ENCODE peak calls at places on chromosomes 1 and 21, in seven cellular contexts. One of them, this sample, is unnamed.

GRCh38 chr1:201552941-201553341 is 14.0 kb downstream of the NAV1 start:
- DNase-seq in colonic mucosa: no peak
- DNase-seq in left ventricle myocardium inferior: no peak
- DNase-seq in GM23338: no peak
- DNase-seq in right cardiac atrium: no peak
- DNase-seq in spleen: no peak
- DNase-seq in stomach: no peak
- DNase-seq in this sample: no peak

GRCh38 chr1:116754203-116754977 is at the start of gene CD2:
- DNase-seq in colonic mucosa: no peak
- DNase-seq in left ventricle myocardium inferior: no peak
- DNase-seq in GM23338: no peak
- DNase-seq in right cardiac atrium: no peak
- DNase-seq in spleen: no peak
- DNase-seq in stomach: peak; percentile 39
- DNase-seq in this sample: no peak

GRCh38 chr1:203564024-203564423 is 62.6 kb upstream of the ATP2B4 start:
- DNase-seq in colonic mucosa: no peak
- DNase-seq in left ventricle myocardium inferior: no peak
- DNase-seq in GM23338: no peak
- DNase-seq in right cardiac atrium: no peak
- DNase-seq in spleen: no peak
- DNase-seq in stomach: no peak
- DNase-seq in this sample: no peak

GRCh38 chr1:64743954-64744491 is 852 bp upstream of the RAVER2 start:
- DNase-seq in colonic mucosa: peak; percentile 29
- DNase-seq in left ventricle myocardium inferior: no peak
- DNase-seq in GM23338: no peak
- DNase-seq in right cardiac atrium: no peak
- DNase-seq in spleen: no peak
- DNase-seq in stomach: no peak
- DNase-seq in this sample: peak; percentile 19

GRCh38 chr1:25779387-25779786 is 20.6 kb upstream of the SELENON start:
- DNase-seq in colonic mucosa: no peak
- DNase-seq in left ventricle myocardium inferior: no peak
- DNase-seq in GM23338: no peak
- DNase-seq in right cardiac atrium: peak; percentile 0
- DNase-seq in spleen: no peak
- DNase-seq in stomach: no peak
- DNase-seq in this sample: no peak

GRCh38 chr1:229980009-229980408 is 87.0 kb upstream of the GALNT2 start:
- DNase-seq in colonic mucosa: no peak
- DNase-seq in left ventricle myocardium inferior: no peak
- DNase-seq in GM23338: no peak
- DNase-seq in right cardiac atrium: no peak
- DNase-seq in spleen: no peak
- DNase-seq in stomach: no peak
- DNase-seq in this sample: no peak

GRCh38 chr1:236095705-236096500 is 31.0 kb upstream of the NID1 start:
- DNase-seq in colonic mucosa: no peak
- DNase-seq in left ventricle myocardium inferior: no peak
- DNase-seq in GM23338: no peak
- DNase-seq in right cardiac atrium: no peak
- DNase-seq in spleen: no peak
- DNase-seq in stomach: no peak
- DNase-seq in this sample: no peak

GRCh38 chr1:179126338-179127060 is 44.6 kb downstream of the TOR3A start:
- DNase-seq in colonic mucosa: no peak
- DNase-seq in left ventricle myocardium inferior: no peak
- DNase-seq in GM23338: no peak
- DNase-seq in right cardiac atrium: no peak
- DNase-seq in spleen: no peak
- DNase-seq in stomach: peak; percentile 63
- DNase-seq in this sample: no peak

GRCh38 chr1:216346521-216346920 is 76.7 kb downstream of the USH2A start:
- DNase-seq in colonic mucosa: no peak
- DNase-seq in left ventricle myocardium inferior: no peak
- DNase-seq in GM23338: no peak
- DNase-seq in right cardiac atrium: no peak
- DNase-seq in spleen: no peak
- DNase-seq in stomach: no peak
- DNase-seq in this sample: no peak

GRCh38 chr1:174242856-174243255 is 83.5 kb downstream of the RABGAP1L start:
- DNase-seq in colonic mucosa: no peak
- DNase-seq in left ventricle myocardium inferior: no peak
- DNase-seq in GM23338: no peak
- DNase-seq in right cardiac atrium: no peak
- DNase-seq in spleen: no peak
- DNase-seq in stomach: no peak
- DNase-seq in this sample: no peak

GRCh38 chr1:91278754-91279153 is 125.9 kb downstream of the HFM1 start:
- DNase-seq in colonic mucosa: no peak
- DNase-seq in left ventricle myocardium inferior: no peak
- DNase-seq in GM23338: peak; percentile 67
- DNase-seq in right cardiac atrium: no peak
- DNase-seq in spleen: no peak
- DNase-seq in stomach: no peak
- DNase-seq in this sample: no peak

GRCh38 chr21:40685121-40685630 is 161.8 kb downstream of the DSCAM start:
- DNase-seq in colonic mucosa: no peak
- DNase-seq in left ventricle myocardium inferior: peak; percentile 27
- DNase-seq in GM23338: no peak
- DNase-seq in right cardiac atrium: no peak
- DNase-seq in spleen: no peak
- DNase-seq in stomach: no peak
- DNase-seq in this sample: no peak

GRCh38 chr1:226530591-226530990 is 18.0 kb upstream of the STUM start:
- DNase-seq in colonic mucosa: no peak
- DNase-seq in left ventricle myocardium inferior: no peak
- DNase-seq in GM23338: no peak
- DNase-seq in right cardiac atrium: no peak
- DNase-seq in spleen: no peak
- DNase-seq in stomach: no peak
- DNase-seq in this sample: no peak

GRCh38 chr1:69794831-69795230 is 227.1 kb downstream of the LRRC7 start:
- DNase-seq in colonic mucosa: no peak
- DNase-seq in left ventricle myocardium inferior: no peak
- DNase-seq in GM23338: no peak
- DNase-seq in right cardiac atrium: peak; percentile 11
- DNase-seq in spleen: no peak
- DNase-seq in stomach: no peak
- DNase-seq in this sample: no peak

GRCh38 chr1:187001198-187001904 is 172.6 kb downstream of the PLA2G4A start:
- DNase-seq in colonic mucosa: no peak
- DNase-seq in left ventricle myocardium inferior: no peak
- DNase-seq in GM23338: no peak
- DNase-seq in right cardiac atrium: no peak
- DNase-seq in spleen: no peak
- DNase-seq in stomach: no peak
- DNase-seq in this sample: no peak

GRCh38 chr1:114092118-114092517 is 61.6 kb downstream of the SYT6 start:
- DNase-seq in colonic mucosa: no peak
- DNase-seq in left ventricle myocardium inferior: no peak
- DNase-seq in GM23338: no peak
- DNase-seq in right cardiac atrium: no peak
- DNase-seq in spleen: no peak
- DNase-seq in stomach: no peak
- DNase-seq in this sample: no peak

GRCh38 chr1:63615809-63616420 is 22.7 kb downstream of the PGM1 start:
- DNase-seq in colonic mucosa: peak; percentile 79
- DNase-seq in left ventricle myocardium inferior: no peak
- DNase-seq in GM23338: peak; percentile 86
- DNase-seq in right cardiac atrium: no peak
- DNase-seq in spleen: no peak
- DNase-seq in stomach: peak; percentile 65
- DNase-seq in this sample: no peak

GRCh38 chr1:2193514-2194251 is 889 bp downstream of the FAAP20 start:
- DNase-seq in colonic mucosa: no peak
- DNase-seq in left ventricle myocardium inferior: no peak
- DNase-seq in GM23338: peak; percentile 51
- DNase-seq in right cardiac atrium: no peak
- DNase-seq in spleen: peak; percentile 87
- DNase-seq in stomach: no peak
- DNase-seq in this sample: no peak

GRCh38 chr1:225999912-226000337 is 782 bp upstream of the SDE2 start:
- DNase-seq in colonic mucosa: no peak
- DNase-seq in left ventricle myocardium inferior: no peak
- DNase-seq in GM23338: no peak
- DNase-seq in right cardiac atrium: no peak
- DNase-seq in spleen: no peak
- DNase-seq in stomach: no peak
- DNase-seq in this sample: no peak

GRCh38 chr1:175080030-175080429 is 12.4 kb downstream of the TNN start:
- DNase-seq in colonic mucosa: no peak
- DNase-seq in left ventricle myocardium inferior: no peak
- DNase-seq in GM23338: no peak
- DNase-seq in right cardiac atrium: no peak
- DNase-seq in spleen: no peak
- DNase-seq in stomach: no peak
- DNase-seq in this sample: no peak

GRCh38 chr1:92485374-92486250 is 1.1 kb downstream of the GFI1 start:
- DNase-seq in colonic mucosa: peak; percentile 70
- DNase-seq in left ventricle myocardium inferior: peak; percentile 34
- DNase-seq in GM23338: peak; percentile 84
- DNase-seq in right cardiac atrium: peak; percentile 59
- DNase-seq in spleen: peak; percentile 96
- DNase-seq in stomach: peak; percentile 69
- DNase-seq in this sample: no peak

GRCh38 chr1:234238060-234238459 is 135.2 kb upstream of the COA6 start:
- DNase-seq in colonic mucosa: no peak
- DNase-seq in left ventricle myocardium inferior: no peak
- DNase-seq in GM23338: no peak
- DNase-seq in right cardiac atrium: no peak
- DNase-seq in spleen: no peak
- DNase-seq in stomach: no peak
- DNase-seq in this sample: no peak

GRCh38 chr1:78911956-78912880 is 94.3 kb downstream of the ADGRL4 start:
- DNase-seq in colonic mucosa: no peak
- DNase-seq in left ventricle myocardium inferior: no peak
- DNase-seq in GM23338: no peak
- DNase-seq in right cardiac atrium: no peak
- DNase-seq in spleen: no peak
- DNase-seq in stomach: no peak
- DNase-seq in this sample: no peak

GRCh38 chr1:18385239-18385790 is 95.4 kb upstream of the KLHDC7A start:
- DNase-seq in colonic mucosa: peak; percentile 18
- DNase-seq in left ventricle myocardium inferior: peak; percentile 29
- DNase-seq in GM23338: peak; percentile 58
- DNase-seq in right cardiac atrium: peak; percentile 65
- DNase-seq in spleen: no peak
- DNase-seq in stomach: no peak
- DNase-seq in this sample: peak; percentile 65

GRCh38 chr21:31180256-31181088 is 142.2 kb upstream of the KRTAP19-8 start:
- DNase-seq in colonic mucosa: no peak
- DNase-seq in left ventricle myocardium inferior: no peak
- DNase-seq in GM23338: peak; percentile 69
- DNase-seq in right cardiac atrium: no peak
- DNase-seq in spleen: no peak
- DNase-seq in stomach: no peak
- DNase-seq in this sample: no peak

GRCh38 chr1:159000070-159000409 is 9.7 kb upstream of the IFI16 start:
- DNase-seq in colonic mucosa: no peak
- DNase-seq in left ventricle myocardium inferior: no peak
- DNase-seq in GM23338: no peak
- DNase-seq in right cardiac atrium: no peak
- DNase-seq in spleen: no peak
- DNase-seq in stomach: no peak
- DNase-seq in this sample: no peak

GRCh38 chr1:10903421-10903820 is 107.0 kb upstream of the CASZ1 start:
- DNase-seq in colonic mucosa: no peak
- DNase-seq in left ventricle myocardium inferior: no peak
- DNase-seq in GM23338: no peak
- DNase-seq in right cardiac atrium: no peak
- DNase-seq in spleen: no peak
- DNase-seq in stomach: no peak
- DNase-seq in this sample: no peak
- H3K4me1 ChIP-seq in colonic mucosa: no peaks in the 10 kb centered on the region
- H3K4me1 ChIP-seq in left ventricle myocardium inferior: no peaks in the 10 kb centered on the region
- H3K4me1 ChIP-seq in GM23338: peaks cover 42% of the 10 kb centered on the region
- H3K4me1 ChIP-seq in right cardiac atrium: no peaks in the 10 kb centered on the region
- H3K4me1 ChIP-seq in spleen: peaks cover 19% of the 10 kb centered on the region
- H3K4me1 ChIP-seq in stomach: peaks cover 14% of the 10 kb centered on the region
- H3K4me1 ChIP-seq in this sample: peaks cover 4% of the 10 kb centered on the region

GRCh38 chr1:51635611-51636010 is 18.7 kb downstream of the OSBPL9 start:
- DNase-seq in colonic mucosa: no peak
- DNase-seq in left ventricle myocardium inferior: no peak
- DNase-seq in GM23338: no peak
- DNase-seq in right cardiac atrium: no peak
- DNase-seq in spleen: no peak
- DNase-seq in stomach: no peak
- DNase-seq in this sample: no peak
- H3K4me1 ChIP-seq in colonic mucosa: no peaks in the 10 kb centered on the region
- H3K4me1 ChIP-seq in left ventricle myocardium inferior: peaks cover 54% of the 10 kb centered on the region
- H3K4me1 ChIP-seq in GM23338: no peaks in the 10 kb centered on the region
- H3K4me1 ChIP-seq in right cardiac atrium: peaks cover 10% of the 10 kb centered on the region
- H3K4me1 ChIP-seq in spleen: peaks cover 5% of the 10 kb centered on the region
- H3K4me1 ChIP-seq in stomach: peaks cover 44% of the 10 kb centered on the region
- H3K4me1 ChIP-seq in this sample: peaks cover 13% of the 10 kb centered on the region

DNA sequence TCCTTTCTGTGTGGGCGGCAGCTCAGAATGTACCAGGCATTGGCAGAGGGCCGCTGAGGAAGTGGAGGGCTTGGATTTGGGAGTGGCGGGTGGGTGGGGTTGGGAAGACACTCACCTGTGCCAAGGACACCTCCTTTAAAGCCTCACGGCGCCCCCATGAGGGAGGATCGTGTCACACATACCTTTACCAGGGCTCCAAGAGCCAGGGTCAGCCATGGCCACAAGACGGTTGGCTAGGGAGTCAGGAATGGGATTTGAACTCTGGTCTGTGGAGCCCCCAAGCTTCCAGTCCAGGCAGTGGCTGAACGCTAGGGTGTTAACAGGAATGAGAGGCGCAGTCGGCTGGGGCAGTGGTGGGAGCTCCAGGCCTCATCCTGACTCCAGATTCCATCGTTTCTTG is 4.6 kb downstream of the NBL1 start:
- DNase-seq in colonic mucosa: peak; percentile 90
- DNase-seq in left ventricle myocardium inferior: no peak
- DNase-seq in GM23338: peak; percentile 96
- DNase-seq in right cardiac atrium: no peak
- DNase-seq in spleen: no peak
- DNase-seq in stomach: no peak
- DNase-seq in this sample: no peak
- H3K4me1 ChIP-seq in colonic mucosa: peaks cover 33% of the 10 kb centered on the region
- H3K4me1 ChIP-seq in left ventricle myocardium inferior: peaks cover 91% of the 10 kb centered on the region
- H3K4me1 ChIP-seq in GM23338: peaks cover 10% of the 10 kb centered on the region
- H3K4me1 ChIP-seq in right cardiac atrium: peaks cover 6% of the 10 kb centered on the region
- H3K4me1 ChIP-seq in spleen: peaks cover 27% of the 10 kb centered on the region
- H3K4me1 ChIP-seq in stomach: peaks cover 80% of the 10 kb centered on the region
- H3K4me1 ChIP-seq in this sample: peaks cover 38% of the 10 kb centered on the region

GRCh38 chr1:184915463-184916080 is 58.7 kb downstream of the NIBAN1 start:
- DNase-seq in colonic mucosa: no peak
- DNase-seq in left ventricle myocardium inferior: no peak
- DNase-seq in GM23338: no peak
- DNase-seq in right cardiac atrium: no peak
- DNase-seq in spleen: no peak
- DNase-seq in stomach: no peak
- DNase-seq in this sample: no peak
- H3K4me1 ChIP-seq in colonic mucosa: no peaks in the 10 kb centered on the region
- H3K4me1 ChIP-seq in left ventricle myocardium inferior: peaks cover 93% of the 10 kb centered on the region
- H3K4me1 ChIP-seq in GM23338: no peaks in the 10 kb centered on the region
- H3K4me1 ChIP-seq in right cardiac atrium: peaks cover 2% of the 10 kb centered on the region
- H3K4me1 ChIP-seq in spleen: no peaks in the 10 kb centered on the region
- H3K4me1 ChIP-seq in stomach: peaks cover 66% of the 10 kb centered on the region
- H3K4me1 ChIP-seq in this sample: no peaks in the 10 kb centered on the region